ENCODE peak calls at places on chromosomes 5 and 9, in eight cellular contexts. F, Q, M, X, D, T, Z and P are unnamed samples.

GRCh38 chr5:34058532-34058931 is 15.5 kb upstream of the C1QTNF3 start:
- DNase-seq in X (no peak), M (no peak), Z (no peak), F (no peak), Q (no peak), T (no peak), D (no peak), P (no peak)

GRCh38 chr5:110414360-110414759 is 312.1 kb downstream of the TMEM232 start:
- DNase-seq in T (no peak), M (no peak), X (peak), Z (peak), D (no peak), Q (no peak), F (no peak), P (no peak)

GRCh38 chr5:11504794-11505193 is 399.5 kb downstream of the CTNND2 start:
- DNase-seq in T (peak), Z (peak), X (no peak), F (no peak), D (no peak), M (no peak), Q (no peak), P (no peak)

GRCh38 chr5:76358-77169 is 15.4 kb upstream of the PLEKHG4B start:
- DNase-seq in T (peak), X (no peak), F (no peak), D (no peak), Q (no peak), Z (no peak), M (no peak), P (no peak)

GRCh38 chr5:100771181-100771580 is 131.9 kb downstream of the ST8SIA4 start:
- DNase-seq in F (no peak), Z (no peak), X (peak), T (no peak), M (no peak), Q (no peak), D (no peak), P (no peak)

GRCh38 chr9:126389958-126390357 is 63.3 kb downstream of the MVB12B start:
- DNase-seq in D (no peak), F (no peak), Z (no peak), Q (no peak), X (peak), T (no peak), M (no peak), P (no peak)

GRCh38 chr5:149030838-149031397 is 31.9 kb downstream of the SH3TC2 start:
- DNase-seq in T (no peak), X (no peak), D (no peak), F (no peak), Q (no peak), M (no peak), Z (no peak), P (no peak)

GRCh38 chr9:107337676-107338590 is 54.9 kb downstream of the RAD23B start:
- DNase-seq in T (no peak), Z (peak), X (no peak), M (no peak), F (no peak), D (no peak), Q (no peak), P (no peak)

GRCh38 chr9:130225071-130225470 is 40.5 kb upstream of the HMCN2 start:
- DNase-seq in X (no peak), M (no peak), D (no peak), Q (no peak), Z (no peak), T (no peak), F (no peak), P (no peak)

GRCh38 chr9:133188006-133188842 is 20.8 kb downstream of the OBP2B start:
- DNase-seq in X (peak), D (no peak), F (peak), T (peak), Q (peak), Z (no peak), M (peak), P (no peak)

GRCh38 chr9:110599468-110599867 is 19.9 kb upstream of the SVEP1 start:
- DNase-seq in Z (no peak), F (no peak), Q (peak), T (no peak), D (no peak), M (no peak), X (peak), P (no peak)

GRCh38 chr9:103798620-103799019 is 295.5 kb upstream of the SMC2 start:
- DNase-seq in M (no peak), X (peak), T (no peak), F (no peak), D (no peak), Z (no peak), Q (no peak), P (no peak)

GRCh38 chr9:27771803-27772545 is 198.7 kb upstream of the C9orf72 start:
- DNase-seq in D (no peak), F (no peak), T (no peak), M (no peak), Z (no peak), X (no peak), Q (peak), P (no peak)

GRCh38 chr5:130520211-130520610 is 615.9 kb downstream of the CHSY3 start:
- DNase-seq in T (no peak), F (no peak), Z (no peak), M (no peak), Q (no peak), D (no peak), X (no peak), P (no peak)

GRCh38 chr5:134570365-134570758 is 44.9 kb downstream of the JADE2 start:
- DNase-seq in F (no peak), D (no peak), M (no peak), T (no peak), Q (no peak), X (no peak), Z (no peak), P (no peak)

GRCh38 chr5:56530739-56531138 is 284.6 kb upstream of the MAP3K1 start:
- DNase-seq in Q (no peak), D (no peak), Z (no peak), X (no peak), T (no peak), M (no peak), F (no peak), P (no peak)

GRCh38 chr9:76911971-76912370 is 6.1 kb upstream of the PRUNE2 start:
- DNase-seq in D (no peak), F (no peak), X (no peak), M (no peak), T (no peak), Z (no peak), Q (no peak), P (no peak)

GRCh38 chr5:14417792-14418765 is 163.5 kb upstream of the OTULINL start:
- DNase-seq in M (no peak), F (no peak), T (no peak), Z (peak), Q (no peak), D (no peak), X (no peak), P (no peak)

GRCh38 chr5:92633821-92634220 is 947.2 kb downstream of the NR2F1-AS1 start:
- DNase-seq in F (no peak), Z (no peak), X (no peak), T (no peak), M (no peak), D (no peak), Q (no peak), P (peak)

GRCh38 chr5:75668988-75669760 is 48.1 kb downstream of the POC5 start:
- DNase-seq in Z (peak), T (no peak), Q (no peak), M (no peak), X (peak), F (no peak), D (no peak), P (no peak)

GRCh38 chr5:40447438-40447837 is 232.3 kb upstream of the PTGER4 start:
- DNase-seq in X (no peak), M (no peak), D (no peak), Z (peak), T (no peak), F (no peak), Q (no peak), P (no peak)

GRCh38 chr5:154477382-154478223 is 424 bp downstream of the HAND1 start:
- DNase-seq in Q (peak), F (no peak), Z (peak), X (no peak), M (no peak), T (peak), D (no peak), P (no peak)

GRCh38 chr9:134597957-134598883 is 43.4 kb upstream of the COL5A1 start:
- DNase-seq in Z (no peak), F (no peak), X (no peak), M (peak), D (no peak), Q (peak), T (no peak), P (no peak)
- TF ChIP-seq CTCF in Z (no peak), F (no peak), X (no peak), M (no peak), D (no peak), Q (no peak), T (no peak), P (no peak)

DNA sequence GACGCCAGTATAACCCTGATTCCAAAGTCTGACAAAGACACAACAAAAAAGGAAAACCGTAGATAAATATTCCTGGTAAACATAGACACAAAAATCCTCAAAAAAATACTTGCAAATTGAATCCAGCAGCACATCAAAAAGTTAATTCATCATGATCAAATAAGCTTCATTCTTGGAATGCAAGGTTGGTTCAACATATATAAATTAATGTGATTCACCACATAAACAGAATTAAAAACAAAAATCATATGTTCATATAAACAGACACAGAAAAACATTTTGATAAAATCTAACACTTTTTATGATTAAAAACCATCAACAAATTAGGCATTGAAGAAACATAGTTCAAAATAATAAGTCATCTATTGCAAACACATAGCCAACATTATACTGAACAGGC is 324.2 kb upstream of the TRPC7 start:
- DNase-seq in T (no peak), X (no peak), D (no peak), M (no peak), F (no peak), Z (no peak), Q (no peak), P (no peak)
- TF ChIP-seq CTCF in T (no peak), X (no peak), D (no peak), M (no peak), F (no peak), Z (no peak), Q (no peak), P (no peak)

DNA sequence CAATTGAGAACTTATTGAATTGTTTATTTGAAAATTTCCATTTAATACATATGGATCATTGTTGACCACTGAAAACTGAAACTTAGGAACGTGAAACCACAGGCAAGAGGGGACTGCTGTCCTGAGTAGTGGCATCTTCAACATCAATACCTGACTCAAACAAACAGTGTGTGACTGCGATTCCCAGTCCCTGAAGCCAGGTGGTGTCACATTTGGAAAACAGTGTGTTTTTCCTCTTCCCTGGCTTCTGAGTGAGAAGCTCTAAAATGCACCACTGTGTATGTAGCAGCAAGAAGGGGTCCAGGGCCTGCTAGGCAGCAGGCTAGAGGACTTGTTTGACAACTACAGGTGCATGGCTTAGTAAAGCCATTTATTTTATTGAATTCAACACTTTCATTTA is 10.8 kb downstream of the GAPT start:
- DNase-seq in Q (peak), T (no peak), X (no peak), D (no peak), M (no peak), Z (no peak), F (no peak), P (no peak)
- TF ChIP-seq CTCF in Q (peak), T (no peak), X (no peak), D (no peak), M (no peak), Z (no peak), F (no peak), P (no peak)

DNA sequence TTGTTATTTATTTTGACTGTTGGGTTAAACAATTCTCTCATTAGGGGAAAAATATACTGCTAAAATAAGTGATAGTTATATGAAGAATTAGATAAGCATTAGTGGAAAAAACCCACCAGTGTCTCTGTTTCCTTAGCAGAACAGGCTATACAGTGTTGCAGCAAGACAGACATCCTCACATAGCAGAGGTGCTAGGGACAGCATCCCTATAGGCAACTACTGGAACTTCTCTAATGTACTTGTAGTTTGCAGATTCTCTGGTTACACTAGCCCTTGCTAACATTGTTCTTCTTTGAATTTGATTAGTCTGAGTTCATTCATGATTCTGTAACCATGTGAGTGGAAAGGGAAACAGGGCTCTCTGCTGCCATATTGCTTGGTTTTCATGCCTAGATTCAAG is 661.8 kb upstream of the RGMB start:
- DNase-seq in D (no peak), F (no peak), Q (no peak), T (no peak), M (no peak), X (no peak), Z (no peak), P (no peak)
- TF ChIP-seq CTCF in D (no peak), F (no peak), Q (no peak), T (peak), M (no peak), X (no peak), Z (peak), P (peak)